ENCODE peak calls at places on chromosomes 2 and 18, in five cellular contexts. One of them, this sample, is unnamed.

GRCh38 chr2:234919711-234920110 is 32.1 kb upstream of the SH3BP4 start:
- DNase-seq in IMR-90: peak; percentile 27
- DNase-seq in heart left ventricle: no peak
- DNase-seq in CD8-positive, alpha-beta T cell: no peak
- DNase-seq in heart right ventricle: no peak
- DNase-seq in this sample: no peak

GRCh38 chr2:163255086-163255485 is 416.5 kb upstream of the KCNH7 start:
- DNase-seq in IMR-90: no peak
- DNase-seq in heart left ventricle: no peak
- DNase-seq in CD8-positive, alpha-beta T cell: no peak
- DNase-seq in heart right ventricle: no peak
- DNase-seq in this sample: no peak

GRCh38 chr2:44686561-44686960 is 254.9 kb upstream of the SIX3 start:
- DNase-seq in IMR-90: peak; percentile 69
- DNase-seq in heart left ventricle: no peak
- DNase-seq in CD8-positive, alpha-beta T cell: no peak
- DNase-seq in heart right ventricle: no peak
- DNase-seq in this sample: no peak

GRCh38 chr2:156004460-156004859 is 328.1 kb downstream of the NR4A2 start:
- DNase-seq in IMR-90: no peak
- DNase-seq in heart left ventricle: no peak
- DNase-seq in CD8-positive, alpha-beta T cell: no peak
- DNase-seq in heart right ventricle: no peak
- DNase-seq in this sample: no peak

GRCh38 chr2:86170449-86170848 is 24.8 kb downstream of the IMMT start:
- DNase-seq in IMR-90: no peak
- DNase-seq in heart left ventricle: no peak
- DNase-seq in CD8-positive, alpha-beta T cell: no peak
- DNase-seq in heart right ventricle: no peak
- DNase-seq in this sample: no peak

GRCh38 chr18:59881728-59882685 is 17.8 kb upstream of the PMAIP1 start:
- DNase-seq in IMR-90: peak; percentile 67
- DNase-seq in heart left ventricle: no peak
- DNase-seq in CD8-positive, alpha-beta T cell: no peak
- DNase-seq in heart right ventricle: no peak
- DNase-seq in this sample: no peak

GRCh38 chr2:101205521-101205998 is 47.1 kb upstream of the CNOT11 start:
- DNase-seq in IMR-90: peak; percentile 80
- DNase-seq in heart left ventricle: peak; percentile 45
- DNase-seq in CD8-positive, alpha-beta T cell: peak; percentile 34
- DNase-seq in heart right ventricle: peak; percentile 55
- DNase-seq in this sample: peak; percentile 60

GRCh38 chr2:176106636-176107539 is at the start of gene HOXD11:
- DNase-seq in IMR-90: no peak
- DNase-seq in heart left ventricle: peak; percentile 17
- DNase-seq in CD8-positive, alpha-beta T cell: no peak
- DNase-seq in heart right ventricle: no peak
- DNase-seq in this sample: no peak

GRCh38 chr18:55753643-55754255 is 165.8 kb upstream of the TCF4 start:
- DNase-seq in IMR-90: peak; percentile 45
- DNase-seq in heart left ventricle: no peak
- DNase-seq in CD8-positive, alpha-beta T cell: no peak
- DNase-seq in heart right ventricle: no peak
- DNase-seq in this sample: no peak

GRCh38 chr2:135904590-135904989 is 28.3 kb upstream of the MCM6 start:
- DNase-seq in IMR-90: peak; percentile 64
- DNase-seq in heart left ventricle: no peak
- DNase-seq in CD8-positive, alpha-beta T cell: no peak
- DNase-seq in heart right ventricle: no peak
- DNase-seq in this sample: peak; percentile 27

GRCh38 chr2:127164761-127165538 is 55.1 kb downstream of the CYP27C1 start:
- DNase-seq in IMR-90: no peak
- DNase-seq in heart left ventricle: no peak
- DNase-seq in CD8-positive, alpha-beta T cell: no peak
- DNase-seq in heart right ventricle: no peak
- DNase-seq in this sample: no peak

GRCh38 chr2:143758629-143759330 is 629.6 kb downstream of the ARHGAP15 start:
- DNase-seq in IMR-90: peak; percentile 23
- DNase-seq in heart left ventricle: no peak
- DNase-seq in CD8-positive, alpha-beta T cell: no peak
- DNase-seq in heart right ventricle: no peak
- DNase-seq in this sample: no peak

GRCh38 chr18:35289293-35290069 is 548 bp downstream of the ZSCAN30 start:
- DNase-seq in IMR-90: peak; percentile 9
- DNase-seq in heart left ventricle: no peak
- DNase-seq in CD8-positive, alpha-beta T cell: peak; percentile 33
- DNase-seq in heart right ventricle: peak; percentile 36
- DNase-seq in this sample: peak; percentile 72

DNA sequence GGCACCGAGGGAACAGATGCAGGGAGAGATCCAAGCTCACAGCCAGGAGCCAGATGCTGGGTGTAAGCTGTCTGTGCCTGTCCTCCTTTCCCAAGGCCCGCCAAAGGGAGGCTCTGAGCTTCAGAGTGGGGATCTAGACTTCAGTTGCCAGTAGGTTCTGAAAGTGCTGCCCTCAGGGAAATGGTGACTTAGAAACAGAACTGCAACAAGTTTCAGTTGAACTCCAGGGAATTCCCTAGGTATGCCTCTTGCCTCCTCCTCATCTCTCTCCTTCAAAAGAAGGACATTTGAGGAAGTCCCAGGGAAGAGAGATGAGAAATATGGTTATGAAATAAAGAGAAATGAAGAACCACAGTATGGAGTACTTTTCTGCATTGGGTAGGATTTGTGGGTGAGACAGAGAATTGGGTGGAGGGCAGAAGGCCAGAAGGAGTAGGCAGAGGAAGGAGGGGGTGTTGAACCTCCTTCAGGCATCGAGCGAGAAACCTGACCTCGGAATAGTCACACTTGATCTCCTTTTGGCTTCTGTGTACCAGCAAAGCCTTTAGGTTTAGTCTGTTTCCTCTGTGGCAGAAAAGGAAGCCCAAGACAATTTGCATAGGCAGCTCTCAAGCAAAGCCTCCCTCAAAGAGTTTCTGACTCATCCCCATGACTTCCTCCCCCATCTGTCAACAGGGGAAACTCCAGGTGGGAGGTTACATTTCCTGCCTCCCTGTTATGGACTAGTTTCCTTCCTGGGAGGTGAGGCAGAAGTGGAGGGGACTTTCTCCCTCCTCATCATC is 45.7 kb downstream of the QPCT start:
- DNase-seq in IMR-90: peak; percentile 96
- DNase-seq in heart left ventricle: peak; percentile 30
- DNase-seq in CD8-positive, alpha-beta T cell: peak; percentile 64
- DNase-seq in heart right ventricle: peak; percentile 26
- DNase-seq in this sample: no peak
- H3K4me1 ChIP-seq in IMR-90: peaks cover 27% of the 10 kb centered on the region
- H3K4me1 ChIP-seq in heart left ventricle: no peaks in the 10 kb centered on the region
- H3K4me1 ChIP-seq in CD8-positive, alpha-beta T cell: peaks cover 23% of the 10 kb centered on the region
- H3K4me1 ChIP-seq in heart right ventricle: peaks cover 16% of the 10 kb centered on the region
- H3K4me1 ChIP-seq in this sample: peaks cover 10% of the 10 kb centered on the region

GRCh38 chr18:12842459-12843380 is 41.3 kb downstream of the PTPN2 start:
- DNase-seq in IMR-90: no peak
- DNase-seq in heart left ventricle: no peak
- DNase-seq in CD8-positive, alpha-beta T cell: no peak
- DNase-seq in heart right ventricle: no peak
- DNase-seq in this sample: no peak
- H3K27ac ChIP-seq in IMR-90: no peak overlapping the region
- H3K27ac ChIP-seq in heart left ventricle: no peak overlapping the region
- H3K27ac ChIP-seq in CD8-positive, alpha-beta T cell: no peak overlapping the region
- H3K27ac ChIP-seq in heart right ventricle: no peak overlapping the region
- H3K27ac ChIP-seq in this sample: no peak overlapping the region

GRCh38 chr2:215611609-215612386 is 175.9 kb upstream of the FN1 start:
- DNase-seq in IMR-90: no peak
- DNase-seq in heart left ventricle: no peak
- DNase-seq in CD8-positive, alpha-beta T cell: no peak
- DNase-seq in heart right ventricle: no peak
- DNase-seq in this sample: no peak
- TF ChIP-seq CTCF in IMR-90: no peak
- TF ChIP-seq CTCF in heart left ventricle: no peak
- TF ChIP-seq CTCF in CD8-positive, alpha-beta T cell: no peak
- TF ChIP-seq CTCF in heart right ventricle: no peak
- TF ChIP-seq CTCF in this sample: no peak

DNA sequence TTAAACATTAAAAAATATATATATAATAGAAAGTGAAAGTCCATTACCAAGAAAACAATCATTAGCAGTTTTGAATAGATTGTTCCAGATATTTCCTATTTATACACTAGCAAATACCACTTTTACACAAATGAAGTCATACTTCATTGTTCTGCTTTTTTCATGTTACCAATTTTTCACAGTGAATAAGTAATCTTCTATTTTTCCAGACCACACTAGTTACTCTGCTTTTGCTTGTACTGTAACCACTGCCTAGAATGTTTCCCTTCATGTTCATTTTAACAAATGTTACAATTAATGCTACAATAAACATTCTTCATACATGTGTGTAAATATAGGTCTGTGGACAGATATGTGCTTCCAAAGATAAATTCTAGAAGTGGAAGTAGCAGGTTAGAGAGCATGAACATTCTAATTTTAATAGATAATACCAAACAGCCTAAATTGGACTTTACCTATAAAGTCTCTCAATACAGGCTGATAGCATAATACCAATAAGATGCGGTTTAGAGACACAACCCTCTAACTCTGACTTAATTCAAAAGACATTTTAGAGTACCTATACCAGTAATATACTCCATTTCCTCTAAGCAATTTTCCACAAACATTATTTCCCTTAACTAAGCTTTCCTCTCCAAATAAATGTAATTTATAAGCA is 17.0 kb downstream of the ITSN2 start:
- DNase-seq in IMR-90: no peak
- DNase-seq in heart left ventricle: no peak
- DNase-seq in CD8-positive, alpha-beta T cell: no peak
- DNase-seq in heart right ventricle: no peak
- DNase-seq in this sample: no peak
- H3K4me1 ChIP-seq in IMR-90: peaks cover 3% of the 10 kb centered on the region
- H3K4me1 ChIP-seq in heart left ventricle: peaks cover 13% of the 10 kb centered on the region
- H3K4me1 ChIP-seq in CD8-positive, alpha-beta T cell: peaks cover 47% of the 10 kb centered on the region
- H3K4me1 ChIP-seq in heart right ventricle: peaks cover 32% of the 10 kb centered on the region
- H3K4me1 ChIP-seq in this sample: peaks cover 45% of the 10 kb centered on the region

DNA sequence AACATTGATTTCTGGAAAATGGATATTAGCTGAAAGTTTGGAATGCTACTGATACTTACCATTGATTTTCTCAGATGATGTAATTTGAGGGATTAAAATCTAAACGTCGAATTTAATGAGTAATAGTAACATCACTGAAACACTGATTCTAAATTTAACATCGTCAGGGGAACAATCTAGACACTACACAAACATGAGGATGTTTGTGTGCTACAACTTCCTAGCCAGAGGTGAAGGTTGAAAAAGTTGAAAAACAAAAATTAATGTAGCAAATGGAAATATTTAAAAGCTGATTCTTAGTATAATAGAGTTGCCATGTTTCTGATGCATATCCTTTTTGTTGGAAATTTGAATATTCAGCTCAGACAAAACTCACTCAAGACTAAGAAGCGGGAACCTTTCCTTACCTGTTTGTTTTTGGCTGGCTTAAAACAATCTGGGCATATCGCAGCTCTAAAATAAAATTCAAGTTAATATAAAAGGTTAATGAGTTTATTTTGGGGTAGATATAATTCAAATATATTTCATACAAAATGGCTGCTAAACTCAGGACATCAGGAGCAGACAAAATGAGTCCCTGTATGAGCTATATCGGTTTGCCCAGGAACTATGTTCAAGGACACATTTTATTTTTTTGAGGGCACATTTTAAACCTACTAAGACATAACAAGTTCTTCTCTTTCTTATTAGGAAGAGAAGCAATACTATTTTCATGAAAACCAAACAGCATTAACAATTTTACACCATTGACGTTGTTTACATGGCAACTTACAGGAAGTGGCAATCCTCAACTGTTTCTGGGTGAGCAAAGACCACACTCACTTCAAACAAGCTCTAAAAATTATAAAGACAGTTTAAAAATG is 52.6 kb upstream of the PEX13 start:
- DNase-seq in IMR-90: no peak
- DNase-seq in heart left ventricle: no peak
- DNase-seq in CD8-positive, alpha-beta T cell: no peak
- DNase-seq in heart right ventricle: no peak
- DNase-seq in this sample: no peak
- H3K27ac ChIP-seq in IMR-90: no peak overlapping the region
- H3K27ac ChIP-seq in heart left ventricle: no peak overlapping the region
- H3K27ac ChIP-seq in CD8-positive, alpha-beta T cell: peak overlapping the region; percentile 43
- H3K27ac ChIP-seq in heart right ventricle: no peak overlapping the region
- H3K27ac ChIP-seq in this sample: peak overlapping the region; percentile 40

GRCh38 chr18:76878426-76878825 is 56.1 kb downstream of the ZNF236 start:
- DNase-seq in IMR-90: no peak
- DNase-seq in heart left ventricle: no peak
- DNase-seq in CD8-positive, alpha-beta T cell: no peak
- DNase-seq in heart right ventricle: no peak
- DNase-seq in this sample: no peak

GRCh38 chr18:76874643-76875389 is 52.5 kb downstream of the ZNF236 start:
- DNase-seq in IMR-90: no peak
- DNase-seq in heart left ventricle: no peak
- DNase-seq in CD8-positive, alpha-beta T cell: no peak
- DNase-seq in heart right ventricle: no peak
- DNase-seq in this sample: no peak

GRCh38 chr18:76873713-76874112 is 51.4 kb downstream of the ZNF236 start:
- DNase-seq in IMR-90: no peak
- DNase-seq in heart left ventricle: no peak
- DNase-seq in CD8-positive, alpha-beta T cell: no peak
- DNase-seq in heart right ventricle: no peak
- DNase-seq in this sample: no peak

GRCh38 chr18:76875390-76876330 is 53.3 kb downstream of the ZNF236 start:
- DNase-seq in IMR-90: peak; percentile 43
- DNase-seq in heart left ventricle: no peak
- DNase-seq in CD8-positive, alpha-beta T cell: peak; percentile 35
- DNase-seq in heart right ventricle: peak; percentile 13
- DNase-seq in this sample: peak; percentile 40

DNA sequence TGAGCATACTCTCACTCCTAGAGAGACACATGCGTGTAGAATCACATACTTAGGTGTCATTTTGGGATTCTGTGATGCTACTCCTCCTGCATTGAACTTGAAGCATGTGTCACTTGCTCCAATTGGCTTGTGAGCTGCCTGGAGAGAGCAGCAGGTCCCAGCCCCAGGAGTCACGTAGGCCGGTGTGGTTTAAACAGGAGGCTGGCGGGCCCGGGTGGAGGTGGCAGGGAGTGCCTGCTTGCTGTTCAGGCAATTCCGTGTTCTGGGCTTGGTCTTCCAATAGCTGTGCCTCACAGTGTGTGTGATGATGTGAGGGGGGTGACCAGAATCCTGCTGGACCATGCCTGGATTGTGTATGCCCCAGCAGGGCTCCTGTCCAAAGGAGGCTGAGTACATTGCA is 51.0 kb downstream of the ZNF236 start:
- DNase-seq in IMR-90: no peak
- DNase-seq in heart left ventricle: no peak
- DNase-seq in CD8-positive, alpha-beta T cell: no peak
- DNase-seq in heart right ventricle: no peak
- DNase-seq in this sample: no peak
- TF ChIP-seq CTCF in IMR-90: no peak
- TF ChIP-seq CTCF in heart left ventricle: no peak
- TF ChIP-seq CTCF in CD8-positive, alpha-beta T cell: no peak
- TF ChIP-seq CTCF in heart right ventricle: no peak
- TF ChIP-seq CTCF in this sample: no peak

This sample was measured in thyroid gland.